ENCODE peak calls at places on chromosome 18, in four cellular contexts. P is H1, X is HepG2, H is GM12878. O is an unnamed sample.

GRCh38 chr18:13364721-13365205 is 146.2 kb downstream of the LDLRAD4 start:
- DNase-seq in P (no peak), X (no peak), H (no peak), O (no peak)

GRCh38 chr18:78873916-78874505 is 105.6 kb upstream of the SALL3 start:
- DNase-seq in H (no peak), P (no peak), X (no peak), O (no peak)

GRCh38 chr18:26471027-26471426 is 77.3 kb downstream of the KCTD1 start:
- DNase-seq in P (no peak), X (no peak), H (no peak), O (no peak)

GRCh38 chr18:52254367-52254766 is 85.6 kb upstream of the DCC start:
- DNase-seq in X (no peak), P (no peak), H (no peak), O (no peak)

GRCh38 chr18:56836173-56836572 is 185.0 kb downstream of the WDR7 start:
- DNase-seq in P (no peak), X (no peak), H (no peak), O (no peak)

GRCh38 chr18:7566587-7567486 is at the start of gene PTPRM:
- DNase-seq in P (peak), X (peak), H (no peak), O (peak)

GRCh38 chr18:32372381-32373061 is 98.2 kb downstream of the GAREM1 start:
- DNase-seq in X (peak), P (no peak), H (no peak), O (no peak)

GRCh38 chr18:80171190-80171872 is 62.3 kb downstream of the ADNP2 start:
- DNase-seq in H (no peak), P (peak), X (no peak), O (peak)

GRCh38 chr18:13577091-13577697 is 149.2 kb downstream of the FAM210A start:
- DNase-seq in X (no peak), P (no peak), H (peak), O (no peak)

GRCh38 chr18:7259482-7259881 is 28.6 kb downstream of the LRRC30 start:
- DNase-seq in P (no peak), X (no peak), H (no peak), O (no peak)

GRCh38 chr18:59249186-59249774 is 24.0 kb downstream of the RAX start:
- DNase-seq in X (peak), P (peak), H (no peak), O (peak)

GRCh38 chr18:29651121-29651675 is 1391.3 kb downstream of the DSC3 start:
- DNase-seq in H (no peak), P (no peak), X (no peak), O (no peak)

GRCh38 chr18:7730682-7731081 is 163.6 kb downstream of the PTPRM start:
- DNase-seq in X (no peak), P (no peak), H (no peak), O (no peak)

GRCh38 chr18:30406728-30407127 is 635.8 kb downstream of the DSC3 start:
- DNase-seq in X (no peak), P (no peak), H (no peak), O (no peak)

GRCh38 chr18:48841381-48842258 is 109.1 kb downstream of the SMAD7 start:
- DNase-seq in X (peak), P (no peak), H (no peak), O (peak)

GRCh38 chr18:25099838-25100393 is 252.1 kb downstream of the ZNF521 start:
- DNase-seq in X (no peak), H (no peak), P (no peak), O (no peak)

GRCh38 chr18:34033968-34034367 is 190.7 kb downstream of the NOL4 start:
- DNase-seq in H (peak), X (no peak), P (no peak), O (no peak)

GRCh38 chr18:12373032-12373770 is 3.8 kb downstream of the AFG3L2 start:
- DNase-seq in H (no peak), P (no peak), X (no peak), O (no peak)

GRCh38 chr18:13161276-13161899 is 57.2 kb upstream of the LDLRAD4 start:
- DNase-seq in X (no peak), H (no peak), P (no peak), O (peak)

DNA sequence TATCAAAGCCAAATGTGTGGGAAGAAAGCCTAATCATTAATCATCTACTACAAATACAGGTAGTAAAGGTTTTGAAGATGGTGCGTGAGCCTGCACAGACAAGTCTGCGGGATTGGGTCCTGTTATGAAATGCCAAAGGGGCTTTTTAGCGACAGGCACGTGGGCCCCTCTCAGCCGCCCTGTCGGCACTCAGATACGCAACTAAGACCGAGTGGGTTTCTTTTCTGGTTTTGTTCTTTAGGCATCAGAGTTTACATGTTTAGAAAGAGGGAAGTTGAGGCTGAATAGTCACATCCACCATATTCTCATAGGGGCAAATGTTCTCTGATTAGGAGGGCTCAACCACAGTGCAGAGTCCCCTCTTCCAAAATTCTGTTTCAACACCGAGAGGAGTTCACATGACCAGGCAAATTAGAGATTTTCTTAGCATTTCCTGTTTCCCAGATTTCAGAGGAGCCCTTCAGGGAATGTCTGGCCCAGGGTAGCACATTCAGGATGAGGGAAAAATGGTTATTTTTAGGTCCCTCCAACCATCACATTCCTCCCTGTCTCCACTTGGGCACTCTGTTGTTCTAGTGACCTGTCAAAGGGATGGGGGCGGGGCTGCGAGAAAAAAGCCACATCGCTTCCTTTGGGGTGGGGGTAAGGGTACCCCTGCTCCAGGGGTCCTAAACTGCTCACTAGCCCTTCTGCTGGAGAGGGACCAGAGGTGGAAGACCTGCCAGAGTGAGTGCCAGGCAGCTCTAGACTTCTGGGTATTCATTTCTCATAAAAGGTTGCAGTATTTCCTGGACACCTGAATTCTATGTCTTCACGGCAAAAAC is 159.2 kb downstream of the BCL2 start:
- DNase-seq in X (no peak), H (peak), P (no peak), O (no peak)
- TF ChIP-seq CBX5 in X (no peak), H (no peak), P (no peak), O (no peak)

GRCh38 chr18:9090578-9090977 is 11.9 kb upstream of the NDUFV2 start:
- DNase-seq in H (no peak), P (no peak), X (no peak), O (no peak)
- H3K27ac ChIP-seq in H (no peak), P (no peak), X (no peak), O (no peak)

DNA sequence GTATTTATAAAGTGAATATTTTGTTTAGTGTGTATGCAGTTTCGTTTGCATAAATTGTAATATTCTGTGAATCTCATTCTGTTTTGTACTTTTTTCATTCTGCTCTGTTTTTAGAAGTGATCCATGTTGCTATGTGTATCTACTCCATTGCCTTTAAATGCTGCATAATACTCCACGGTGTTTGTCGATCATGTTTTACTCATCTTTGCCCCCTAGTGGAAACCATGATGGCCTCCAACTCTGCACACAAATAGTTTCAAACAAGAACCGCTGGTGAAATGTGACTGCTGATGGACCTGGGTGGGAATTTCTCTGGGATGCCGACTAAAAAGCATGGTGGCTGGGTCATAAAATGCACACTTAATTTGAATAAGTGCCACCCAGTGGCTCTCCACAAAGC is 32.0 kb upstream of the SKOR2 start:
- DNase-seq in H (no peak), X (peak), P (no peak), O (peak)
- TF ChIP-seq BRCA1 in H (no peak), X (no peak), P (no peak), O (no peak)

DNA sequence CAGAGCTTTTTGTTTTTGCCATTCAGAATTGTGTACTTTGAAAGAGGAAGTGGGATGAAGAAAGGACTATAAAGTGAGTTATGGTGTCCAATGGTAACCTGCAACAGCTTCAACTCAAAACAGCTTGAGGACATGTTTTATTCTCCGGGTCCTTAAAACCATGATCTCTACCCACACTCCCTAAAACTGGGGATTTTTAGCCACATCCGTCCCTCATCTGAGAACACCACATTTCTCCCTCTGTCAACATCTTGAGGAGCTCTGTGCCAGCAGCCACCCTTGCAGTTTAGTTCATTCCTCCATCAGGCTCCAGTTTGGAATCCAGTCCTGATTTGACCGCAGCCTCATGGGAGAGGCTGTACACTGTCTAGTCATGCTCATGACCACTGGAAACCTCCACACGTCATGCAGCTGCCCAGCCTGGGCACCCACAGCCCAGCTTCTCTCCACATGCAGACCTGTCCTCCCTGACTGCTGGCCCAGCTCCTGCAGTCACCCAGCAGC is 62.6 kb downstream of the C18orf63 start:
- DNase-seq in H (no peak), X (no peak), P (peak), O (no peak)
- TF ChIP-seq CBX5 in H (no peak), X (no peak), P (no peak), O (no peak)

DNA sequence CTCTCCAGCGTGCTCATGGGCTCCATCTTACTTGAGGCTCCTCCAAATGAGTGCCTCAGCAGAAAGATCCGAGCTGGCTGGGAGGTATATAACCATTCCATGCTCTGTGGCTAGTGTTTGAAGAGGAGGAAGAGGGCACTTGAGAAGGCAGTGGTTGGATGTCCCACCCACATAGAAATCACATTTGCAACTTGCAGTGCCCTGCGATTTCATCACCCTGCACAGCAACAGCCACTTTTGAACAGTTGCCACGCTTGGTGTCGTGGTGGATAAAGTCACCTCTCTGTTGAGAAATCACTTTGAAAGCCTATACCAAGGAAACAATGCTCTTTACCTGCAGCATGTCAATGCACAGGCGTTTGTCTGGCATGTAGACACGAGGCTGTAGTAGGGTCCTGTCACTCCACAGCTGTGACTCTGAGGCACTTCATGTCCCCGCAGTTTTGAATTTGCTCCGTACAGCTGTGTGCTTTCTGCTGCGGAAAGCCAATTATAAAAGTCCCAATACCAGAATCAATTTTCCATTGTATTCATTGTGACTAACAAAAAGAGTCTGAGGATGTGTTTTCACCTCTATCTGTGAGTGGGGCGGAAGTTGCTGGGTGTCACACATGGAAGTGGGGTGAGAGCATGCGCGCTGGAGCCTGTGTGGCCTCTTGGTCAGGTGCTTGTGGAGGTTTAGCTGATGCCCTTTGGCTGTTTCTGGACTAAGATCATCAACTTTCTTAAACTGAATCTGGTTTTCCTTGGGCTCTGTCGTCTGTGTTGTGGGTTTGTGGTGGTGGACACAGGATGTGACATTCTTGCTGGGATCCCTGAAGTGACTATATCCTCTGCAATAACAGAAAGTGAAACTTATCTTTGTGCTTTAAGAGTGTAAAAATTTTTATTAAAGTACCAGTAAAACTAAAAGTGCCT is 2.8 kb downstream of the CNDP2 start:
- DNase-seq in H (peak), X (no peak), P (no peak), O (no peak)
- H3K27ac ChIP-seq in H (peak), X (no peak), P (no peak), O (peak)

DNA sequence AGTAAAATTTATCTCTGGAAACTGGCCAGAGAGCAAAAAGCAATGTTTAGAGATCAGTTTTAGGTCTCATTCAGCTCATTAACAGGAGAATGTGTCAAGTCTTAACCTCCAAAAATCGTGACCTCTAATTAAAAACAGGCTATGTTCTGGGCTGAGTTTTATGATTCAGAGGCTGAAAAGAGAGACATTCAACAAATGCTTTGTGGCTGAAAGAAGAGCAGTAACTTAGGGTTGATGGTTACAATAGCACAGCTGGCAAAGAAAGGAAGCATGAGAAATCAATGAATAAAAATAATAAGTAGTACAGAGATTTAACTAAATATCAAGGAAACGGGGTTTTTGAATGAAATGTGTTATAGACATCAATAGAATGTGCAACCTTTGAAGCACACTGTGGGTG is 13.1 kb downstream of the TGIF1 start:
- DNase-seq in X (no peak), H (no peak), P (no peak), O (no peak)
- TF ChIP-seq BRCA1 in X (no peak), H (no peak), P (no peak), O (no peak)

DNA sequence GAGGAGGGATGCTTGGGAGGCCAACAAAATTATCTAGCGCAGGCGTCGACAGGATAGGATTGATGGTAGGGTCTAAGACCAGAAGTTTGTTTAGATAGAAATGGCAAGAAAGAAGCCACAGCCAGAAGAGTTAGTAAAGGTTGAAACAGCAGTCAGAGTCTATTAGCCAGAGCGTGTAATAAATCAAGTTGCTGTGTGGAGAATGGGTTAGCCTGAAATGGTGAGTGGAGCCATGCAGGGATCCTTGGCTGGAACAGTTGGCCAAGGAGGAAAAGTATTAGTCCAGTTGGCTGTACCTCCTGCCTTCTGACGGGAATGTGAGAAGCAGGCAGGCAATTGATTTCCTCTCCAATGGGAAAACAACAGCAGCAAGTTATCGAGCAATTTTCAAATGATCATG is 190.7 kb upstream of the CCDC68 start:
- DNase-seq in P (no peak), H (no peak), X (no peak), O (no peak)
- TF ChIP-seq CBX5 in P (no peak), H (no peak), X (no peak), O (no peak)

DNA sequence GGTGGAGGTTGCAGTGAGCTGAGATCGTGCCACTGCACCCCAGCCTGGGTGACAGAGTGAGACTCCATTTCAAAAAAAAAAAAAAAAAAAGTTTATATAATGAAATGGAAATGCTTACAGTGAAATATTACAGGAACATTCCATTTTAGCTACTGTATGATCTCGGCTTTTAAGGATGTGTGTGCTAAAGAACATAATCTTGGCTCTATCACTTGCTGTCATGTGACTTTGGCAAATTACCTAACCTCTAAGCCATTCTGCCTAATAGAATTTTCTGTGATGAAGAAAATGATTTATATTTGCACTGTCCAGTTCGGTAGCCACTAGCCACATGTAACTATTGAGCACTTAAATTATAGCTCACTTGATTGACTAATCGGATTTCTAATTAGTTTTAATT is 36.3 kb downstream of the SMAD4 start:
- DNase-seq in X (no peak), H (no peak), P (no peak), O (no peak)
- H3K27ac ChIP-seq in X (no peak), H (no peak), P (no peak), O (no peak)

GRCh38 chr18:58046087-58046793 is 2.2 kb downstream of the NEDD4L start:
- DNase-seq in X (peak), H (no peak), P (no peak), O (no peak)
- TF ChIP-seq BRCA1 in X (no peak), H (no peak), P (no peak), O (no peak)

GRCh38 chr18:35521133-35521532 is 23.4 kb upstream of the INO80C start:
- DNase-seq in P (no peak), X (no peak), H (no peak), O (no peak)
- TF ChIP-seq CBX5 in P (no peak), X (no peak), H (no peak), O (no peak)

O was measured in K562.